ENCODE peak calls at places on chromosomes 12 and 14, in six cellular contexts. R is activated T-helper 1 cell treated with Interleukin-2 at 50 U/mL for 16 hours; M is glutamatergic neuron; O is cardiac muscle cell; Y is type B pancreatic cell; Q is activated CD4-positive, alpha-beta T cell treated with anti-CD3 and anti-CD28 coated beads, Interleukin-2, amount 10 ng/mL, durations not matched to agents 7 days and 5 days. B is an unnamed sample.

GRCh38 chr12:9064201-9064814 is 51.4 kb downstream of the A2M start:
- DNase-seq in R (peak), M (peak), O (peak), Y (no peak), Q (peak), B (no peak)

GRCh38 chr12:116385486-116386217 is 108.2 kb upstream of the MED13L start:
- DNase-seq in R (no peak), M (no peak), O (no peak), Y (no peak), Q (no peak), B (no peak)

GRCh38 chr12:8950287-8950574 is 786 bp upstream of the M6PR start:
- DNase-seq in R (no peak), M (no peak), O (no peak), Y (no peak), Q (no peak), B (no peak)

GRCh38 chr12:749871-750270 is 2.5 kb upstream of the WNK1 start:
- DNase-seq in R (no peak), M (no peak), O (no peak), Y (no peak), Q (no peak), B (no peak)

GRCh38 chr12:4909734-4910501 is at the start of gene KCNA1:
- DNase-seq in R (no peak), M (peak), O (peak), Y (peak), Q (no peak), B (no peak)

GRCh38 chr12:117660896-117661295 is 299.5 kb upstream of the NOS1 start:
- DNase-seq in R (no peak), M (no peak), O (no peak), Y (no peak), Q (no peak), B (no peak)

GRCh38 chr12:105507311-105508035 is 177.0 kb downstream of the C12orf75 start:
- DNase-seq in R (no peak), M (no peak), O (no peak), Y (no peak), Q (no peak), B (no peak)

GRCh38 chr14:99603471-99603933 is 505 bp downstream of the CCDC85C start:
- DNase-seq in R (peak), M (peak), O (peak), Y (no peak), Q (peak), B (peak)

GRCh38 chr12:112627851-112628250 is 163.7 kb upstream of the RPH3A start:
- DNase-seq in R (no peak), M (no peak), O (no peak), Y (no peak), Q (no peak), B (no peak)

GRCh38 chr12:25940886-25941285 is 17.6 kb upstream of the RASSF8 start:
- DNase-seq in R (no peak), M (no peak), O (no peak), Y (no peak), Q (no peak), B (no peak)

GRCh38 chr14:22929848-22930364 is 730 bp upstream of the PRMT5 start:
- DNase-seq in R (no peak), M (no peak), O (no peak), Y (no peak), Q (no peak), B (no peak)

GRCh38 chr12:119748512-119748911 is 80.6 kb downstream of the PRKAB1 start:
- DNase-seq in R (no peak), M (no peak), O (no peak), Y (no peak), Q (no peak), B (no peak)

GRCh38 chr14:92847220-92848148 is 53.4 kb downstream of the GOLGA5 start:
- DNase-seq in R (no peak), M (no peak), O (no peak), Y (no peak), Q (no peak), B (no peak)

GRCh38 chr14:79656496-79656895 is 554.8 kb downstream of the DIO2 start:
- DNase-seq in R (no peak), M (no peak), O (no peak), Y (no peak), Q (no peak), B (no peak)

B was measured in activated T-helper 2 cell treated with anti-CD3 and anti-CD28 coated beads, Interferon-gamma antibody, Interleukin-2, Interleukin-4, amounts not matched to agents 10 μg/mL and 5 μg/mL and 100 μg/mL, durations not matched to agents 14 hours and 24 hours and 36 hours.